ENCODE peak calls at places on chromosomes 11 and 22, in seven cellular contexts. V, N, H, K, T, M and R are unnamed samples.
A peak's percentile ranks its signal among the peaks of the same experiment; 100 is the strongest.

GRCh38 chr11:10522921-10523320 is 18.1 kb downstream of the RNF141 start:
- DNase-seq in V (no peak), N (peak; percentile 91), H (peak; percentile 75), K (no peak), T (no peak), M (no peak), R (no peak)

GRCh38 chr11:77259681-77260080 is 41.8 kb downstream of the GDPD4 start:
- DNase-seq in V (peak; percentile 68), N (no peak), H (no peak), K (no peak), T (no peak), M (no peak), R (no peak)

GRCh38 chr11:45108070-45109064 is 38.1 kb upstream of the PRDM11 start:
- DNase-seq in V (no peak), N (no peak), H (no peak), K (no peak), T (no peak), M (no peak), R (no peak)

GRCh38 chr11:96875772-96876171 is 486.0 kb downstream of the JRKL start:
- DNase-seq in V (no peak), N (no peak), H (no peak), K (no peak), T (no peak), M (no peak), R (no peak)

GRCh38 chr11:125624756-125625213 is at the start of gene CHEK1:
- DNase-seq in V (no peak), N (no peak), H (no peak), K (no peak), T (no peak), M (no peak), R (no peak)

GRCh38 chr11:32231909-32232493 is 141.1 kb downstream of the RCN1 start:
- DNase-seq in V (peak; percentile 14), N (no peak), H (no peak), K (peak; percentile 43), T (no peak), M (no peak), R (no peak)

GRCh38 chr11:26909429-26910009 is 84.4 kb upstream of the FIBIN start:
- DNase-seq in V (no peak), N (no peak), H (no peak), K (no peak), T (no peak), M (no peak), R (no peak)

GRCh38 chr22:18970180-18970947 is 34.3 kb upstream of the PRODH start:
- DNase-seq in V (no peak), N (no peak), H (no peak), K (no peak), T (no peak), M (no peak), R (no peak)

GRCh38 chr11:107182983-107183382 is 164.7 kb upstream of the GUCY1A2 start:
- DNase-seq in V (no peak), N (no peak), H (no peak), K (no peak), T (no peak), M (no peak), R (no peak)

GRCh38 chr11:110525883-110526282 is 96.1 kb downstream of the FDX1 start:
- DNase-seq in V (peak; percentile 92), N (no peak), H (peak; percentile 63), K (peak; percentile 34), T (no peak), M (no peak), R (no peak)

GRCh38 chr11:67492801-67493547 is 10.1 kb downstream of the AIP start:
- DNase-seq in V (no peak), N (no peak), H (no peak), K (peak; percentile 29), T (no peak), M (peak; percentile 79), R (peak; percentile 65)

GRCh38 chr22:48895341-48895740 is 932.3 kb downstream of the BRD1 start:
- DNase-seq in V (no peak), N (no peak), H (no peak), K (no peak), T (no peak), M (no peak), R (no peak)

GRCh38 chr11:67563354-67564114 is 20.1 kb upstream of the GSTP1 start:
- DNase-seq in V (peak; percentile 96), N (no peak), H (peak; percentile 90), K (peak; percentile 80), T (no peak), M (no peak), R (peak; percentile 83)

GRCh38 chr11:38593649-38594048 is 1995.6 kb upstream of the RAG2 start:
- DNase-seq in V (peak; percentile 48), N (no peak), H (no peak), K (no peak), T (no peak), M (no peak), R (no peak)

GRCh38 chr11:47858169-47858543 is 10.0 kb upstream of the NUP160 start:
- DNase-seq in V (peak; percentile 72), N (no peak), H (peak; percentile 30), K (peak; percentile 20), T (no peak), M (no peak), R (no peak)

GRCh38 chr11:100602716-100603115 is 84.4 kb upstream of the ARHGAP42 start:
- DNase-seq in V (no peak), N (no peak), H (peak; percentile 67), K (no peak), T (no peak), M (no peak), R (no peak)

GRCh38 chr22:39997939-39998726 is 3.4 kb downstream of the FAM83F start:
- DNase-seq in V (peak; percentile 36), N (peak; percentile 89), H (peak; percentile 21), K (peak; percentile 91), T (no peak), M (no peak), R (no peak)

GRCh38 chr11:58392741-58393140 is 13.9 kb downstream of the OR5B3 start:
- DNase-seq in V (peak; percentile 6), N (no peak), H (no peak), K (no peak), T (no peak), M (no peak), R (no peak)

DNA sequence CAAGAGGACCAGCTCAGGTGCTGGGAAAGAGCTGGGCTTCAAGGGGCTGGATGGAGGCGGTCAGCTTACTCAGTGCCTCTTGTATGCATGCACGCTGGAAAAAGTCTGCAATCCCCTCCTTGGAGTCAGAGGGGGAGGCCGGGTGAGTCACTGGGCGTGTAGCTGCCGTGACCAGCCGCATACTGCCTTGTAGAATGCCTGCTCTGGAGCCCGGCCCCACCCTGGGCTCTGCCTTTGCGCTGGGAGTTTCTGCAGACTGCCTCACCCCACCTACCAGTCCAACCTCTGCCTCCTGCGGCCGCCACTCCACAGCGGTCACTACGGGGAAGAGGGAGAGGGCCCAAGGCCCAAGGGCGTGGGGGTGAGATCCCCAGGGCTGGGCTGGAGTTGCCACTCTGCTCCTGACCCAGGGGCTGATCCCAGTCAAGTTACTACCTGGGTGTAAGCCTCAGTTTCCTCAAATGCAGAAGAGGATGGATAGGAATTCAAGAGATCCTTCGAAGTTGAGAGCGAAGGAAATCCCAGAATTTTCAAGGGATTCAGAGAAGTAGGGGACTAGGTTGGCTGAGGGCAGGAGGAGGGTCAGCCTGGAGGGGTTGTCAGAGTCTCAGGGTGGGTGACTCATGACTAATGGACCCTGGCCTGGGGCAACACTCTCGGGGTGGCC is 4.1 kb downstream of the MRGPRF start:
- DNase-seq in V (peak; percentile 99), N (no peak), H (peak; percentile 96), K (peak; percentile 67), T (peak; percentile 25), M (peak; percentile 96), R (peak; percentile 98)
- TF ChIP-seq POLR2A in V (peak; percentile 60), N (no peak), H (peak; percentile 45), K (no peak), T (peak; percentile 27), M (no peak), R (peak; percentile 56)

GRCh38 chr11:66006134-66006890 is 4.0 kb downstream of the BANF1 start:
- DNase-seq in V (no peak), N (no peak), H (no peak), K (no peak), T (no peak), M (no peak), R (no peak)
- TF ChIP-seq POLR2A in V (no peak), N (no peak), H (no peak), K (no peak), T (no peak), M (no peak), R (no peak)

GRCh38 chr22:23769321-23769965 is 1.7 kb upstream of the CHCHD10 start:
- DNase-seq in V (no peak), N (no peak), H (no peak), K (no peak), T (no peak), M (no peak), R (no peak)

GRCh38 chr22:23774922-23775436 is 2.3 kb downstream of the MMP11 start:
- DNase-seq in V (peak; percentile 33), N (no peak), H (no peak), K (no peak), T (no peak), M (no peak), R (no peak)

GRCh38 chr22:23774114-23774921 is 1.7 kb downstream of the MMP11 start:
- DNase-seq in V (no peak), N (no peak), H (no peak), K (no peak), T (no peak), M (no peak), R (no peak)

GRCh38 chr22:23773247-23774113 is 831 bp downstream of the MMP11 start:
- DNase-seq in V (no peak), N (no peak), H (no peak), K (no peak), T (no peak), M (no peak), R (no peak)

GRCh38 chr22:23772315-23773246 is at the start of gene MMP11:
- DNase-seq in V (no peak), N (peak; percentile 33), H (peak; percentile 59), K (peak; percentile 56), T (peak; percentile 77), M (no peak), R (peak; percentile 83)
- TF ChIP-seq POLR2A in V (no peak), N (no peak), H (no peak), K (no peak), T (no peak), M (no peak), R (no peak)

DNA sequence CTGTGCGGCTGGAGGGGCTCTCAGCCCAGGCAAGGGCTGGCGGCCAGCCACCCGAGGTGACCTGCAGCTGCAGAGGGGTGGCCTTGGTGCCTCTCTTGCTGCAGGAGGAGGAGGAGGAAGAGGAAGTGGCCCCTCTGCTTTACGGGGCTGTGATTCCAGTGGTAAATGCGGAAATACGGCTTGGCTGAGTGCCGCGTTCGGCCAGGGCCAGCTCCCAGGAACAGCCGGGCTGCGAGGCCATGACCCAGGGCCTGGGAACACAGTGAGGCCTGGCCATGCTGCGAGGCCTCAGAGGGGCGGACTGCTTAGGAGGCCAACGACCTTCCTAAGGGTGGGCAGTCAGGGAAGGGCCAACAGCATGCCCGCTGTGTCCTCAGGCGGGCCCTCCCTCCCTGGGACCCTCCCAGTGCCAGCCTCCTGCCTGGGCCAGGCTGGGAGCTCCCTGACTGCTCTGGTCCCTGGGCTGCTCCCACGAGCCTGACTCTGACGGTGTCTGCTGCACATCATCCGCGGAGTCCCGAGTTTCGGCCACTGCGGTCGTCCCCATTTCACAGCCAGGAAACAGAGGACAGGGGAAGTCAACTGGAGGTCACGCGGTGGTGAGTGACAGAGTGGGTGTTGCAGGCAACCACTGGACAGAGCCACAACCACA is 20.8 kb upstream of the PPARA start:
- DNase-seq in V (no peak), N (no peak), H (no peak), K (peak; percentile 75), T (peak; percentile 68), M (no peak), R (no peak)
- TF ChIP-seq POLR2A in V (no peak), N (no peak), H (no peak), K (no peak), T (no peak), M (no peak), R (no peak)